ENCODE peak calls at places on chromosome 9, in five cellular contexts. One of them, this sample, is unnamed.

GRCh38 chr9:34771023-34771422 is 61.1 kb upstream of the CCL21 start:
- DNase-seq in NCI-H1105: no peak
- DNase-seq in NCI-H460: peak; percentile 65
- DNase-seq in fibroblast of pulmonary artery: peak; percentile 22
- DNase-seq in mucosa of descending colon: no peak
- DNase-seq in this sample: no peak

GRCh38 chr9:107708786-107709185 is 219.2 kb upstream of the KLF4 start:
- DNase-seq in NCI-H1105: no peak
- DNase-seq in mucosa of descending colon: no peak
- DNase-seq in NCI-H460: no peak
- DNase-seq in fibroblast of pulmonary artery: no peak
- DNase-seq in this sample: no peak

GRCh38 chr9:135479469-135480052 is at the start of gene PPP1R26:
- DNase-seq in mucosa of descending colon: peak; percentile 45
- DNase-seq in NCI-H1105: no peak
- DNase-seq in NCI-H460: peak; percentile 45
- DNase-seq in fibroblast of pulmonary artery: no peak
- DNase-seq in this sample: no peak

GRCh38 chr9:35385042-35385441 is 104.9 kb upstream of the RUSC2 start:
- DNase-seq in NCI-H1105: no peak
- DNase-seq in NCI-H460: no peak
- DNase-seq in mucosa of descending colon: no peak
- DNase-seq in fibroblast of pulmonary artery: peak; percentile 85
- DNase-seq in this sample: no peak

GRCh38 chr9:14433841-14434511 is 120.0 kb upstream of the NFIB start:
- DNase-seq in fibroblast of pulmonary artery: peak; percentile 87
- DNase-seq in mucosa of descending colon: no peak
- DNase-seq in NCI-H1105: peak; percentile 73
- DNase-seq in NCI-H460: peak; percentile 53
- DNase-seq in this sample: no peak

GRCh38 chr9:32419921-32420320 is 35.5 kb downstream of the ACO1 start:
- DNase-seq in mucosa of descending colon: no peak
- DNase-seq in NCI-H1105: no peak
- DNase-seq in NCI-H460: no peak
- DNase-seq in fibroblast of pulmonary artery: peak; percentile 46
- DNase-seq in this sample: no peak

GRCh38 chr9:105405514-105406131 is 42.2 kb upstream of the FSD1L start:
- DNase-seq in mucosa of descending colon: no peak
- DNase-seq in fibroblast of pulmonary artery: no peak
- DNase-seq in NCI-H1105: no peak
- DNase-seq in NCI-H460: no peak
- DNase-seq in this sample: no peak

GRCh38 chr9:27227192-27227591 is 69.8 kb downstream of the EQTN start:
- DNase-seq in mucosa of descending colon: no peak
- DNase-seq in NCI-H460: peak; percentile 22
- DNase-seq in fibroblast of pulmonary artery: peak; percentile 29
- DNase-seq in NCI-H1105: no peak
- DNase-seq in this sample: no peak

GRCh38 chr9:96320749-96321280 is 18.8 kb upstream of the HSD17B3 start:
- DNase-seq in NCI-H460: no peak
- DNase-seq in mucosa of descending colon: no peak
- DNase-seq in NCI-H1105: no peak
- DNase-seq in fibroblast of pulmonary artery: no peak
- DNase-seq in this sample: no peak

GRCh38 chr9:85987236-85987635 is 46.3 kb downstream of the NAA35 start:
- DNase-seq in fibroblast of pulmonary artery: no peak
- DNase-seq in NCI-H1105: no peak
- DNase-seq in mucosa of descending colon: no peak
- DNase-seq in NCI-H460: no peak
- DNase-seq in this sample: no peak

GRCh38 chr9:3401556-3401955 is 124.2 kb downstream of the RFX3 start:
- DNase-seq in NCI-H1105: peak; percentile 86
- DNase-seq in NCI-H460: no peak
- DNase-seq in fibroblast of pulmonary artery: no peak
- DNase-seq in mucosa of descending colon: no peak
- DNase-seq in this sample: no peak

GRCh38 chr9:135823036-135823435 is 84.3 kb downstream of the CAMSAP1 start:
- DNase-seq in NCI-H1105: no peak
- DNase-seq in fibroblast of pulmonary artery: no peak
- DNase-seq in mucosa of descending colon: no peak
- DNase-seq in NCI-H460: no peak
- DNase-seq in this sample: no peak

GRCh38 chr9:106878943-106879916 is 16.3 kb downstream of the ZNF462 start:
- DNase-seq in NCI-H1105: no peak
- DNase-seq in mucosa of descending colon: peak; percentile 70
- DNase-seq in fibroblast of pulmonary artery: peak; percentile 96
- DNase-seq in NCI-H460: no peak
- DNase-seq in this sample: no peak

GRCh38 chr9:118896356-118897000 is 472.8 kb downstream of the BRINP1 start:
- DNase-seq in NCI-H1105: peak; percentile 75
- DNase-seq in mucosa of descending colon: no peak
- DNase-seq in NCI-H460: no peak
- DNase-seq in fibroblast of pulmonary artery: no peak
- DNase-seq in this sample: no peak

GRCh38 chr9:89419978-89420394 is 77.9 kb downstream of the SEMA4D start:
- DNase-seq in NCI-H1105: no peak
- DNase-seq in fibroblast of pulmonary artery: no peak
- DNase-seq in NCI-H460: no peak
- DNase-seq in mucosa of descending colon: no peak
- DNase-seq in this sample: no peak

GRCh38 chr9:35162605-35163315 is 951 bp downstream of the UNC13B start:
- DNase-seq in NCI-H460: no peak
- DNase-seq in fibroblast of pulmonary artery: no peak
- DNase-seq in NCI-H1105: no peak
- DNase-seq in mucosa of descending colon: no peak
- DNase-seq in this sample: no peak

GRCh38 chr9:1939926-1940368 is 75.2 kb upstream of the SMARCA2 start:
- DNase-seq in fibroblast of pulmonary artery: no peak
- DNase-seq in NCI-H460: peak; percentile 12
- DNase-seq in NCI-H1105: peak; percentile 41
- DNase-seq in mucosa of descending colon: peak; percentile 26
- DNase-seq in this sample: no peak

GRCh38 chr9:124214116-124214515 is 43.6 kb upstream of the NEK6 start:
- DNase-seq in NCI-H460: no peak
- DNase-seq in fibroblast of pulmonary artery: no peak
- DNase-seq in NCI-H1105: no peak
- DNase-seq in mucosa of descending colon: no peak
- DNase-seq in this sample: no peak

GRCh38 chr9:99373912-99374311 is 151.8 kb downstream of the SEC61B start:
- DNase-seq in NCI-H1105: peak; percentile 15
- DNase-seq in fibroblast of pulmonary artery: no peak
- DNase-seq in NCI-H460: no peak
- DNase-seq in mucosa of descending colon: no peak
- DNase-seq in this sample: no peak

GRCh38 chr9:90546200-90546599 is 96.4 kb downstream of the DIRAS2 start:
- DNase-seq in mucosa of descending colon: no peak
- DNase-seq in NCI-H1105: peak; percentile 92
- DNase-seq in NCI-H460: peak; percentile 13
- DNase-seq in fibroblast of pulmonary artery: peak; percentile 33
- DNase-seq in this sample: no peak

GRCh38 chr9:33273266-33273971 is 8.6 kb downstream of the CHMP5 start:
- DNase-seq in NCI-H1105: no peak
- DNase-seq in NCI-H460: no peak
- DNase-seq in fibroblast of pulmonary artery: no peak
- DNase-seq in mucosa of descending colon: no peak
- DNase-seq in this sample: no peak

GRCh38 chr9:129676287-129676686 is 10.8 kb downstream of the PRRX2 start:
- DNase-seq in fibroblast of pulmonary artery: no peak
- DNase-seq in NCI-H1105: no peak
- DNase-seq in NCI-H460: no peak
- DNase-seq in mucosa of descending colon: no peak
- DNase-seq in this sample: no peak

GRCh38 chr9:131443648-131444047 is 49.8 kb downstream of the PRRC2B start:
- DNase-seq in NCI-H460: no peak
- DNase-seq in NCI-H1105: no peak
- DNase-seq in fibroblast of pulmonary artery: no peak
- DNase-seq in mucosa of descending colon: no peak
- DNase-seq in this sample: no peak

GRCh38 chr9:135989722-135990467 is 28.7 kb upstream of the UBAC1 start:
- DNase-seq in NCI-H1105: no peak
- DNase-seq in mucosa of descending colon: no peak
- DNase-seq in NCI-H460: no peak
- DNase-seq in fibroblast of pulmonary artery: no peak
- DNase-seq in this sample: no peak

GRCh38 chr9:84397822-84398221 is 57.3 kb upstream of the SLC28A3 start:
- DNase-seq in NCI-H460: no peak
- DNase-seq in NCI-H1105: no peak
- DNase-seq in mucosa of descending colon: no peak
- DNase-seq in fibroblast of pulmonary artery: peak; percentile 57
- DNase-seq in this sample: no peak

This sample was measured in GOT3.